ENCODE peak calls at places on chromosomes 16 and 17, in five cellular contexts. X, B, H, L and T are unnamed samples.

GRCh38 chr16:27323781-27324561 is 10.2 kb downstream of the IL4R start:
- DNase-seq in X (no peak), B (no peak), H (no peak), L (no peak), T (no peak)

GRCh38 chr17:8212312-8213180 is 2.2 kb upstream of the AURKB start:
- DNase-seq in X (no peak), B (no peak), H (no peak), L (no peak), T (no peak)

GRCh38 chr17:1108560-1108809 is 71.3 kb downstream of the ABR start:
- DNase-seq in X (no peak), B (no peak), H (no peak), L (no peak), T (no peak)

GRCh38 chr16:66248096-66248495 is 118.4 kb upstream of the CDH5 start:
- DNase-seq in X (no peak), B (no peak), H (no peak), L (peak; percentile 74), T (no peak)

GRCh38 chr17:75174996-75175395 is 7.8 kb downstream of the SUMO2 start:
- DNase-seq in X (no peak), B (no peak), H (no peak), L (no peak), T (no peak)

GRCh38 chr17:561118-561517 is 153.5 kb downstream of the VPS53 start:
- DNase-seq in X (no peak), B (no peak), H (no peak), L (peak; percentile 43), T (no peak)

GRCh38 chr17:74282587-74283370 is 8.7 kb downstream of the DNAI2 start:
- DNase-seq in X (no peak), B (peak; percentile 20), H (peak; percentile 21), L (no peak), T (no peak)

GRCh38 chr17:31595076-31595475 is 203.6 kb downstream of the RAB11FIP4 start:
- DNase-seq in X (no peak), B (no peak), H (no peak), L (peak; percentile 67), T (no peak)

GRCh38 chr16:57284952-57285263 is 436 bp upstream of the PLLP start:
- DNase-seq in X (no peak), B (no peak), H (no peak), L (no peak), T (no peak)

GRCh38 chr17:43984521-43984920 is 19.9 kb upstream of the NAGS start:
- DNase-seq in X (no peak), B (no peak), H (no peak), L (no peak), T (no peak)

GRCh38 chr16:75333770-75334169 is 82.3 kb upstream of the BCAR1 start:
- DNase-seq in X (no peak), B (no peak), H (no peak), L (no peak), T (no peak)

GRCh38 chr16:50455288-50455845 is 86.6 kb upstream of the BRD7 start:
- DNase-seq in X (no peak), B (no peak), H (no peak), L (no peak), T (no peak)

GRCh38 chr17:65070620-65071019 is 14.1 kb upstream of the GNA13 start:
- DNase-seq in X (no peak), B (no peak), H (no peak), L (no peak), T (no peak)

GRCh38 chr17:58452738-58453137 is 35.4 kb upstream of the RNF43 start:
- DNase-seq in X (peak; percentile 9), B (no peak), H (no peak), L (no peak), T (peak; percentile 4)

GRCh38 chr17:6713130-6713917 is at the start of gene SLC13A5:
- DNase-seq in X (no peak), B (no peak), H (no peak), L (peak; percentile 56), T (no peak)

GRCh38 chr17:26765860-26766709 is 527.8 kb upstream of the WSB1 start:
- DNase-seq in X (no peak), B (no peak), H (no peak), L (peak; percentile 2), T (no peak)

GRCh38 chr16:30924086-30924714 is 828 bp downstream of the FBXL19 start:
- DNase-seq in X (no peak), B (peak; percentile 26), H (no peak), L (peak; percentile 37), T (no peak)

GRCh38 chr16:82954224-82954929 is 327.6 kb downstream of the CDH13 start:
- DNase-seq in X (peak; percentile 28), B (no peak), H (no peak), L (peak; percentile 27), T (no peak)

GRCh38 chr17:74212262-74212912 is 984 bp upstream of the TTYH2 start:
- DNase-seq in X (no peak), B (no peak), H (no peak), L (peak; percentile 51), T (no peak)

GRCh38 chr17:82370471-82371332 is 863 bp upstream of the UTS2R start:
- DNase-seq in X (no peak), B (no peak), H (no peak), L (peak; percentile 45), T (no peak)

GRCh38 chr17:80742581-80743180 is 198.0 kb downstream of the RPTOR start:
- DNase-seq in X (no peak), B (no peak), H (no peak), L (no peak), T (no peak)

GRCh38 chr16:55656695-55657092 is 906 bp downstream of the SLC6A2 start:
- DNase-seq in X (no peak), B (no peak), H (no peak), L (no peak), T (no peak)

GRCh38 chr17:7186241-7186640 is 7.1 kb upstream of the ASGR1 start:
- DNase-seq in X (no peak), B (no peak), H (no peak), L (no peak), T (no peak)

GRCh38 chr16:17367932-17368331 is 102.8 kb downstream of the XYLT1 start:
- DNase-seq in X (no peak), B (no peak), H (no peak), L (peak; percentile 45), T (no peak)

GRCh38 chr16:71622088-71622487 is 3.9 kb upstream of the MARVELD3 start:
- DNase-seq in X (no peak), B (no peak), H (no peak), L (no peak), T (no peak)

GRCh38 chr16:88306411-88306810 is 76.3 kb upstream of the ZNF469 start:
- DNase-seq in X (no peak), B (no peak), H (no peak), L (no peak), T (no peak)

GRCh38 chr16:68069511-68070248 is 15.5 kb upstream of the NFATC3 start:
- DNase-seq in X (no peak), B (no peak), H (no peak), L (no peak), T (no peak)

GRCh38 chr17:37708616-37709212 is 36.1 kb downstream of the HNF1B start:
- DNase-seq in X (no peak), B (no peak), H (no peak), L (no peak), T (peak; percentile 81)

GRCh38 chr17:40322417-40323315 is 13.7 kb downstream of the RARA start:
- DNase-seq in X (no peak), B (peak; percentile 85), H (peak; percentile 86), L (peak; percentile 80), T (no peak)

GRCh38 chr16:59356709-59357108 is 622.6 kb upstream of the GOT2 start:
- DNase-seq in X (no peak), B (no peak), H (no peak), L (no peak), T (no peak)

GRCh38 chr16:21275529-21275928 is 2.6 kb downstream of the CRYM start:
- DNase-seq in X (no peak), B (no peak), H (no peak), L (no peak), T (no peak)

GRCh38 chr17:31190351-31190750 is 95.6 kb downstream of the NF1 start:
- DNase-seq in X (no peak), B (no peak), H (no peak), L (peak; percentile 21), T (no peak)

GRCh38 chr16:57807968-57808528 is 5.8 kb upstream of the KIFC3 start:
- DNase-seq in X (peak; percentile 64), B (peak; percentile 44), H (no peak), L (peak; percentile 95), T (peak; percentile 86)

GRCh38 chr17:4249452-4250029 is 14.2 kb downstream of the ANKFY1 start:
- DNase-seq in X (no peak), B (no peak), H (no peak), L (peak; percentile 54), T (no peak)

GRCh38 chr17:46742539-46743270 is 75.8 kb downstream of the WNT3 start:
- DNase-seq in X (peak; percentile 55), B (no peak), H (no peak), L (peak; percentile 78), T (peak; percentile 72)

GRCh38 chr16:67082891-67083290 is 26.9 kb upstream of the PHAF1 start:
- DNase-seq in X (no peak), B (no peak), H (no peak), L (no peak), T (no peak)

GRCh38 chr16:63617047-63617989 is 1504.5 kb downstream of the CDH11 start:
- DNase-seq in X (no peak), B (no peak), H (no peak), L (no peak), T (no peak)

GRCh38 chr16:53266156-53266555 is 168.1 kb upstream of the RBL2 start:
- DNase-seq in X (no peak), B (no peak), H (no peak), L (no peak), T (no peak)

GRCh38 chr17:21288581-21289017 is 4.1 kb downstream of the MAP2K3 start:
- DNase-seq in X (no peak), B (no peak), H (no peak), L (peak; percentile 27), T (no peak)

GRCh38 chr17:78697122-78697845 is 84.8 kb downstream of the CYTH1 start:
- DNase-seq in X (no peak), B (no peak), H (no peak), L (peak; percentile 83), T (no peak)